ENCODE peak calls at places on chromosome 17, in six cellular contexts. P is A549, K is transverse colon, I is gastrocnemius medialis, Y is PC-3, H is mucosa of descending colon. J is an unnamed sample.

GRCh38 chr17:42274812-42275526 is 1.2 kb downstream of the STAT5B start:
- DNase-seq in I (no peak), Y (no peak), K (no peak), H (no peak), P (no peak), J (no peak)

GRCh38 chr17:7854851-7855642 is at the start of gene TMEM88:
- DNase-seq in Y (no peak), P (no peak), K (no peak), I (no peak), H (peak), J (no peak)

GRCh38 chr17:31678431-31678830 is 180.6 kb downstream of the COPRS start:
- DNase-seq in P (no peak), I (no peak), H (no peak), Y (peak), K (no peak), J (no peak)

GRCh38 chr17:80862341-80862969 is 129.2 kb upstream of the CHMP6 start:
- DNase-seq in Y (no peak), K (peak), H (peak), I (no peak), P (no peak), J (no peak)

GRCh38 chr17:4969551-4970231 is 2.1 kb upstream of the SPAG7 start:
- DNase-seq in Y (no peak), I (no peak), H (no peak), K (no peak), P (no peak), J (no peak)

GRCh38 chr17:22703204-22703603 is 1010.9 kb downstream of the KCNJ18 start:
- DNase-seq in H (no peak), P (no peak), K (no peak), I (no peak), Y (no peak), J (no peak)

GRCh38 chr17:7558544-7559306 is at the start of gene TNFSF13:
- DNase-seq in Y (no peak), I (no peak), H (peak), K (peak), P (no peak), J (no peak)

GRCh38 chr17:6843241-6843890 is 11.8 kb upstream of the TEKT1 start:
- DNase-seq in Y (peak), P (peak), I (no peak), H (no peak), K (no peak), J (peak)

GRCh38 chr17:50423553-50424159 is 2.4 kb upstream of the ACSF2 start:
- DNase-seq in P (peak), Y (peak), H (no peak), K (no peak), I (no peak), J (no peak)

GRCh38 chr17:71503710-71504471 is 616.9 kb upstream of the SOX9 start:
- DNase-seq in K (no peak), Y (no peak), H (no peak), I (no peak), P (no peak), J (no peak)

GRCh38 chr17:15782809-15783208 is 50.7 kb downstream of the TBC1D26 start:
- DNase-seq in I (no peak), K (peak), P (no peak), H (peak), Y (no peak), J (no peak)

GRCh38 chr17:59287887-59288286 is 43.6 kb upstream of the YPEL2 start:
- DNase-seq in Y (no peak), K (no peak), I (no peak), H (no peak), P (no peak), J (no peak)

GRCh38 chr17:74877592-74878543 is 5.1 kb upstream of the FDXR start:
- DNase-seq in K (peak), Y (peak), I (no peak), P (no peak), H (peak), J (no peak)

GRCh38 chr17:65455972-65456343 is 105.5 kb downstream of the AXIN2 start:
- DNase-seq in K (peak), H (no peak), P (peak), I (peak), Y (peak), J (no peak)

GRCh38 chr17:16872836-16873653 is 98.9 kb downstream of the TNFRSF13B start:
- DNase-seq in I (no peak), Y (peak), P (peak), H (peak), K (peak), J (no peak)

GRCh38 chr17:18122991-18123753 is 14.6 kb downstream of the MYO15A start:
- DNase-seq in K (no peak), H (no peak), P (no peak), I (peak), Y (no peak), J (no peak)

GRCh38 chr17:1059131-1059795 is 62.3 kb downstream of the TIMM22 start:
- DNase-seq in H (peak), K (no peak), P (no peak), Y (no peak), I (no peak), J (no peak)

GRCh38 chr17:63999680-64000531 is 1.8 kb downstream of the PRR29 start:
- DNase-seq in K (no peak), I (no peak), P (no peak), H (no peak), Y (no peak), J (no peak)

GRCh38 chr17:2137342-2138098 is 82.6 kb downstream of the HIC1 start:
- DNase-seq in H (no peak), Y (no peak), I (peak), P (no peak), K (peak), J (no peak)

GRCh38 chr17:32536736-32537646 is 50.2 kb downstream of the CDK5R1 start:
- DNase-seq in Y (no peak), P (no peak), K (no peak), H (no peak), I (no peak), J (no peak)

GRCh38 chr17:15154618-15155017 is 110.5 kb downstream of the PMP22 start:
- DNase-seq in Y (no peak), P (no peak), I (no peak), H (no peak), K (no peak), J (no peak)

GRCh38 chr17:550041-550398 is 164.6 kb downstream of the VPS53 start:
- DNase-seq in P (peak), H (no peak), I (no peak), Y (no peak), K (no peak), J (no peak)

GRCh38 chr17:29159286-29159860 is 20.8 kb downstream of the MYO18A start:
- DNase-seq in P (no peak), K (no peak), I (no peak), Y (no peak), H (no peak), J (no peak)

GRCh38 chr17:48626470-48627241 is 498 bp upstream of the HOXB9 start:
- DNase-seq in Y (peak), I (no peak), P (peak), H (peak), K (peak), J (no peak)

GRCh38 chr17:6145946-6146345 is 75.8 kb downstream of the WSCD1 start:
- DNase-seq in K (no peak), H (no peak), P (no peak), Y (no peak), I (no peak), J (no peak)

GRCh38 chr17:53749178-53749577 is 73.5 kb upstream of the KIF2B start:
- DNase-seq in I (no peak), P (no peak), H (no peak), Y (peak), K (no peak), J (no peak)

GRCh38 chr17:67322039-67322787 is 44.2 kb downstream of the PSMD12 start:
- DNase-seq in P (no peak), H (no peak), I (no peak), K (no peak), Y (no peak), J (no peak)

GRCh38 chr17:48544356-48545021 is 420 bp downstream of the HOXB2 start:
- DNase-seq in P (no peak), K (peak), I (peak), Y (no peak), H (peak), J (no peak)

GRCh38 chr17:74380086-74380958 is 13.0 kb downstream of the GPR142 start:
- DNase-seq in Y (peak), K (peak), P (peak), H (peak), I (peak), J (peak)

GRCh38 chr17:7045492-7046126 is 1.7 kb upstream of the SLC16A11 start:
- DNase-seq in H (no peak), K (peak), P (peak), I (no peak), Y (peak), J (no peak)

GRCh38 chr17:29575511-29576213 is 7.2 kb downstream of the TP53I13 start:
- DNase-seq in Y (no peak), P (no peak), H (peak), K (no peak), I (no peak), J (no peak)

GRCh38 chr17:68172461-68172954 is 75.3 kb upstream of the AMZ2 start:
- DNase-seq in P (peak), I (no peak), H (peak), Y (peak), K (peak), J (no peak)

GRCh38 chr17:48023408-48024148 is 14.0 kb downstream of the COPZ2 start:
- DNase-seq in H (peak), Y (peak), K (peak), P (peak), I (peak), J (no peak)

GRCh38 chr17:22286337-22287041 is 594.2 kb downstream of the KCNJ18 start:
- DNase-seq in Y (no peak), P (no peak), K (no peak), H (no peak), I (no peak), J (no peak)

GRCh38 chr17:64741038-64741641 is 79.0 kb upstream of the SMURF2 start:
- DNase-seq in P (no peak), I (no peak), Y (no peak), K (no peak), H (no peak), J (no peak)

GRCh38 chr17:10061131-10061581 is 137.2 kb downstream of the GAS7 start:
- DNase-seq in H (no peak), K (no peak), P (no peak), I (no peak), Y (no peak), J (no peak)

GRCh38 chr17:10067446-10068143 is 130.8 kb downstream of the GAS7 start:
- DNase-seq in P (no peak), K (no peak), H (no peak), Y (peak), I (no peak), J (no peak)

GRCh38 chr17:10062757-10063385 is 135.5 kb downstream of the GAS7 start:
- DNase-seq in H (no peak), Y (no peak), I (no peak), K (no peak), P (no peak), J (no peak)

GRCh38 chr17:10060526-10060925 is 137.9 kb downstream of the GAS7 start:
- DNase-seq in I (no peak), H (no peak), K (no peak), P (no peak), Y (no peak), J (no peak)

GRCh38 chr17:10063730-10064221 is 134.6 kb downstream of the GAS7 start:
- DNase-seq in Y (no peak), P (no peak), K (peak), I (no peak), H (peak), J (no peak)
- TF ChIP-seq CTCF in Y (no peak), P (no peak), K (no peak), I (no peak), H (no peak), J (no peak)

GRCh38 chr17:77450742-77451270 is 310.0 kb downstream of the SEC14L1 start:
- DNase-seq in Y (no peak), I (no peak), H (peak), P (no peak), K (no peak), J (no peak)

GRCh38 chr17:77449373-77449907 is 308.7 kb downstream of the SEC14L1 start:
- DNase-seq in K (no peak), Y (no peak), P (no peak), I (no peak), H (no peak), J (no peak)

GRCh38 chr17:77449908-77450741 is 309.4 kb downstream of the SEC14L1 start:
- DNase-seq in Y (peak), K (peak), I (no peak), P (no peak), H (peak), J (no peak)

GRCh38 chr17:77451894-77452852 is 311.4 kb downstream of the SEC14L1 start:
- DNase-seq in Y (no peak), H (peak), K (peak), I (no peak), P (no peak), J (no peak)

DNA sequence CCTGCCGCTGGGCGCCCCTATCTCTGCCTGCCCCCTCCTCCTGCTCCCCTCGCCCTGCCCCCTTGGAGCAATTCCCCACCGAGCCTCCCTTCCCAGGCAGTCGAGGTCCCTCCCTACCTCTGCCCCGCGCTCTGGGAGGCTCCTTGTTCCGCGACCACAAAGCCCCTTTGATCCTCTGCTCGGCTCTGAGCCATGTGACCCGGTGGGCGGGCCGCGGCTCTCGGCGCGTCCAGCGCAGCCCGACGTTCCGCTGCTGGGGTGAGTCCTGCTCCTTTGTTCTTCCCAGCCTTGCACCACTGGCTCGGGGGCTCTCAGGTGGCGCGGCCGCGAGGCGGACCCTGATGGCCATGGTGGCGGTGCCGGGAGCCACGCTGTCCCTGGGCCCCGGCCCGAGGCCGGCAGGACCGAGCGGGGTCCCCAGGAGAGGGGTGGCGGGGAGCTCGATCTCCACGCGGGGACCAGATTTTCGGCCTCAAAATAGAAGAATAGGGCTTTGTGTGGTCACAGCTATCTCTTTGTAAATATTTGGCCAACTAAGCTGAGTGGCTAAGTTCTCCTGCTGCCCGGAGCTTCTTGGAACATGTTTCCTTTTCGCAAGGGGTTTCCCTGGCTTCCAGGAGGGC is 310.6 kb downstream of the SEC14L1 start:
- DNase-seq in Y (no peak), I (no peak), H (peak), K (peak), P (no peak), J (no peak)
- H3K4me3 ChIP-seq in Y (no peak), I (peak), H (peak), K (peak), P (no peak), J (peak)

GRCh38 chr17:21046215-21046614 is 3.4 kb upstream of the USP22 start:
- DNase-seq in Y (no peak), P (no peak), I (no peak), H (no peak), K (no peak), J (no peak)

GRCh38 chr17:21041753-21042433 is 918 bp downstream of the USP22 start:
- DNase-seq in P (peak), H (peak), K (peak), Y (peak), I (peak), J (no peak)

GRCh38 chr17:21042434-21043295 is at the start of gene USP22:
- DNase-seq in I (no peak), H (no peak), K (no peak), Y (no peak), P (no peak), J (no peak)

GRCh38 chr17:21044971-21045370 is 2.2 kb upstream of the USP22 start:
- DNase-seq in P (no peak), H (no peak), I (no peak), K (no peak), Y (no peak), J (no peak)

DNA sequence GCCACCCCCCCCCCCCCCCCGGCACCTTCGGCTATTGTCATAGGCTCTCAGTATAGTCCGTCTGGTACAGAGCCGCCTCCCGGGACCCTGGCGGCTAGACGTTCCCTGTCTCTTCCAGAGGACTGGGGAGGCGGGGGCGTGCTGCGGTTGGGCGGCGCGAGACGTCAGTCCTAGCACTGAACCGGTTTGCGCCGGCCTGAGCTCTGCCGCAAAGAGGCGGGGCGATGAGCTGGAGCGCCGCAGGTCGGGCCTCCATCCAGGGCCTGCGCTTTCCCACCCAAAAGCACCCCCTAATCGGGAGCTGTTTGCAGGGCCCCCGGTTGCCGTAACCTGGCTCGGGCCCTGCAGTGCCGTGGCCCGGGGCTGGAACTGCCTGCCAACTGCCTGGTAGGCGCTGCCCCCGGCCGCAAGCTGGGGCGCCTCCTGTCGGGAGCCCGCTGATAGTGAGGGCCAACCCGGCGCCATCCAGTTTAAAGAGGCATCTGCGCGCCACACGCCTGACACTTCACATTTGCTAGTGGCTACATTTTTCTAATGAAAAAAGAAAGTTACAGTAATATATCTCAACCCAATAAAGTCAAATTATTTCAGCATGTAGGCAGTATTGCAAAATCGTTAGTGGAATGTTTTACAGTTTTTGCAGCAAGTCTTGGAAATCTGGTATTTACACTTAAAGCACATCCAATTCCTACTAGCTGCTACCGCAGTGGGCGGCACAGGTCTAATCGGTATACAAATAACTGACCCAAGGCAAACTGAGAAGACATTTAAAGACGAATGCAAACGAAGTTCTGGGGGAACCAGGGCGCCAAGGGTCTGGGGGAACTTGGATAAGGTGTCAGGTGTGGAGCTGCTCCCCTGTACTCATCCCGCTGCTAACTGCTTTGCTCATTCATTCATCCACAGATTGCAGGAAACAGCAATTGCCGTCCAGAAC is 753 bp upstream of the USP22 start:
- DNase-seq in K (peak), I (peak), Y (peak), H (peak), P (peak), J (peak)
- TF ChIP-seq CTCF in K (peak), I (peak), Y (peak), H (peak), P (peak), J (peak)

GRCh38 chr17:82862191-82862590 is 22.4 kb upstream of the ZNF750 start:
- DNase-seq in P (no peak), Y (no peak), H (no peak), I (no peak), K (no peak), J (no peak)

GRCh38 chr17:82862758-82863645 is 23.2 kb upstream of the ZNF750 start:
- DNase-seq in Y (no peak), K (no peak), P (no peak), H (peak), I (no peak), J (no peak)

GRCh38 chr17:82859431-82860403 is 19.9 kb upstream of the ZNF750 start:
- DNase-seq in I (no peak), P (peak), H (peak), K (no peak), Y (peak), J (peak)

GRCh38 chr17:82861393-82861775 is 21.6 kb upstream of the ZNF750 start:
- DNase-seq in H (no peak), I (no peak), P (no peak), K (no peak), Y (no peak), J (no peak)

GRCh38 chr17:82860606-82861392 is 21.0 kb upstream of the ZNF750 start:
- DNase-seq in P (no peak), I (no peak), H (no peak), K (no peak), Y (no peak), J (no peak)
- H3K4me3 ChIP-seq in P (no peak), I (no peak), H (no peak), K (no peak), Y (no peak), J (peak)

GRCh38 chr17:27797390-27798091 is 2.8 kb downstream of the NOS2 start:
- DNase-seq in Y (no peak), K (peak), P (no peak), H (no peak), I (no peak), J (no peak)
- TF ChIP-seq CTCF in Y (peak), K (no peak), P (no peak), H (no peak), I (no peak), J (peak)

GRCh38 chr17:76791053-76791980 is 53.4 kb downstream of the MFSD11 start:
- DNase-seq in H (peak), I (no peak), Y (peak), K (peak), P (peak), J (no peak)
- H3K4me3 ChIP-seq in H (no peak), I (no peak), Y (peak), K (no peak), P (no peak), J (no peak)

DNA sequence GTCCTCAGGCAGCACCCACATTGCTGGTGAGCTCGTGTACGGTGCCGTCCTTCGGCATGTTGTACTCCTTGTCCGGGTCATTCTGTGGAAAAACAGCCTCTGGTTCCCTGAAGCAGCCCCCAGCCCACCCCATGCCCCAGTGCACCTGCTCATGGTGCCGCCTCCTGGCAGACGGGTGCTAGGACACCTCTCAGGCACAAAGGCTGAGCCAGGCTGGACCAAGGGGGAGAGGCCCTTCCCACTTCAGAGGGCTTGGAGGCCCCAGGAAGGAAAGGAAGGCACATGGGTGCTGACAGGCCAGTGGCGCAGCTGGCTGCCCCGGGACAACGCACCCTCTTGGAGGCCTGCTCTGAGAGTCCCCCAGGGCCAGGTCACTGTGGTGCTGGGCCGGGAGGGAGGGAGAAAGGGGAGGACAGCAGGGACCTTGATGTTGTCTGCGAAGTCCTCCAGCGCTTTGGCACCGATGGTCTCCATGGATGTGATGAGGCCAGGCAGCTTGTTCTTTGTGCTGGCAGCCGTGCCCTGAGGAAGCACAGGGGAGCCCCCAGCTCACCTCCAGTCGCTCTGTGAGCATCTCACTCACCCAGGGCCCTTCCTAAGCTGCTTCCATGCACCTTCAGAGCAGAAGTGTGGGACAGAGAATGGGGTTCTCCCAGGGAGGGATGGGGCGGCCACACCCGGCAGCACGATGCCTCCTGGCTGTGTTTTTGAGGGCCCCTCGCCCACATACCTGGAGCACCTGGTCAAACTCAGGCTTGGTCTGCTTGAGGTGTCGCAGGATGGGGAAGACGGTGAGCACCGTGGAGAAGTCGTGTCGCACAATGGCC is 9.3 kb downstream of the ZACN start:
- DNase-seq in Y (no peak), H (no peak), K (no peak), I (no peak), P (no peak), J (no peak)
- TF ChIP-seq CTCF in Y (peak), H (no peak), K (no peak), I (no peak), P (no peak), J (peak)